ENCODE peak calls at places on chromosomes 3 and 15, in six cellular contexts. Y is GM12878, A is GM12891, R is K562, L is HepG2, K is H1. G is an unnamed sample.

GRCh38 chr15:35107122-35107521 is 22.0 kb upstream of the NANOGP8 start:
- DNase-seq in Y (no peak), A (no peak), R (no peak), L (no peak), K (no peak), G (no peak)

GRCh38 chr3:160449660-160450598 is at the start of gene TRIM59:
- DNase-seq in Y (peak; percentile 96), A (peak; percentile 99), R (peak; percentile 97), L (peak; percentile 63), K (peak; percentile 97), G (peak; percentile 98)

GRCh38 chr3:190339130-190339529 is 16.9 kb upstream of the CLDN1 start:
- DNase-seq in Y (peak; percentile 11), A (no peak), R (no peak), L (peak; percentile 37), K (no peak), G (no peak)

GRCh38 chr15:48644827-48645557 is 517 bp downstream of the FBN1 start:
- DNase-seq in Y (no peak), A (peak; percentile 57), R (no peak), L (no peak), K (no peak), G (peak; percentile 50)

GRCh38 chr3:156788846-156789245 is 37.3 kb upstream of the LEKR1 start:
- DNase-seq in Y (no peak), A (no peak), R (no peak), L (no peak), K (no peak), G (no peak)

GRCh38 chr3:73618461-73618860 is 6.3 kb downstream of the PDZRN3 start:
- DNase-seq in Y (no peak), A (no peak), R (no peak), L (no peak), K (no peak), G (no peak)

GRCh38 chr15:73806698-73807483 is 53.7 kb upstream of the INSYN1 start:
- DNase-seq in Y (no peak), A (no peak), R (no peak), L (peak; percentile 83), K (no peak), G (no peak)

GRCh38 chr3:71355037-71355436 is 228.5 kb downstream of the FOXP1 start:
- DNase-seq in Y (no peak), A (no peak), R (no peak), L (no peak), K (no peak), G (no peak)

GRCh38 chr3:108391917-108392585 is 95.7 kb downstream of the HHLA2 start:
- DNase-seq in Y (no peak), A (no peak), R (no peak), L (no peak), K (no peak), G (no peak)

GRCh38 chr3:177290633-177291032 is 93.4 kb upstream of the TBL1XR1 start:
- DNase-seq in Y (no peak), A (no peak), R (no peak), L (no peak), K (no peak), G (no peak)

GRCh38 chr15:48682949-48683651 is 37.6 kb upstream of the FBN1 start:
- DNase-seq in Y (no peak), A (no peak), R (no peak), L (peak; percentile 55), K (no peak), G (no peak)

GRCh38 chr15:40828447-40829036 is at the start of gene PPP1R14D:
- DNase-seq in Y (no peak), A (no peak), R (no peak), L (no peak), K (no peak), G (no peak)

GRCh38 chr3:37163262-37164020 is 10.9 kb downstream of the LRRFIP2 start:
- DNase-seq in Y (no peak), A (no peak), R (no peak), L (no peak), K (no peak), G (no peak)

GRCh38 chr15:55587321-55588069 is 650 bp downstream of the PYGO1 start:
- DNase-seq in Y (no peak), A (peak; percentile 43), R (no peak), L (peak; percentile 31), K (no peak), G (peak; percentile 31)

GRCh38 chr3:42184622-42185010 is 81.4 kb downstream of the CCK start:
- DNase-seq in Y (no peak), A (no peak), R (no peak), L (no peak), K (no peak), G (no peak)

GRCh38 chr3:62159693-62160092 is 213.7 kb downstream of the FEZF2 start:
- DNase-seq in Y (no peak), A (no peak), R (no peak), L (no peak), K (no peak), G (no peak)

GRCh38 chr15:42549052-42549491 is 434 bp downstream of the HAUS2 start:
- DNase-seq in Y (no peak), A (peak; percentile 16), R (no peak), L (peak; percentile 12), K (no peak), G (peak; percentile 23)

DNA sequence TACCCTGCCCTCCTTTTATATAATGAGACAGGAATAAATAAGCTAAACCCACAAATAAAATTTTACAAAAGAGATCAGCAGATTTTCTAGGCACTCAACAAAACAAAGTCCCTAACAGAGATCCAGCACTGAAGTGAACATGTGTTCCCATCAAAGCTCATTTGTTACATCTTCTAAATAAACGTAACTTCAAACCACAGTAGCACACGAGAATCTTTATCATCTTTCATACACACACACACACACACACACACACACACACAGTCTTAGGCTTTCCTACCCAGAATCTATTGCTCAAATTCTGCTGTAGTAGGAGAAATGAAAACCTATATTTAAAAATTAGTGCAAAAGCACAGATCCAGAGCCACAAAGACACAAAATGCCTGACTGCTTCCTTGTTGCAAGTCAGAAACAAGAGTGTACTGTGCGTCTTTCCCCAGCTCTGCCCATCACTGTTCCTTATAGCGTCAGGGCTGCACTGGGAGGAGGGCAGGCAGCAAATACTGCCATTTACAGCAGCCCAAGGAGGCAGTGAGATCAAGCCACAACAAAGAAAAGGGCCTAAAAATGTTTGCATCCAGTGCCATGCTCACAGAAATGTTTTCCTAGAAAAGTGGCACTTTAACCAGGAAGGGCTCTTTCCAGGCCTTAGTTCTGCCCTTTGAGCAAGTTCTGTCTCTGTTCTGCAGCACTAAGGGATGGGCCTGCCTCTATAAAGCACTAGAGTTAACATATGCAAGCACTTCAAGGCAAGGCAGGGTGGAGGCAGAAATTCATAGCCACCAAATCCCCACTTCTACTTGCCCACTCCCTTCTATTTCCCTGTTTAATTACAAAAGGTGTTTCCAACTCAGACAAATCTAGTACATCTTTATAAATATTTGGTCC is 6.0 kb downstream of the IP6K1 start:
- DNase-seq in Y (no peak), A (no peak), R (no peak), L (no peak), K (no peak), G (no peak)
- TF ChIP-seq TAF1 in Y (no peak), A (no peak), R (no peak), L (no peak), K (no peak), G (no peak)

DNA sequence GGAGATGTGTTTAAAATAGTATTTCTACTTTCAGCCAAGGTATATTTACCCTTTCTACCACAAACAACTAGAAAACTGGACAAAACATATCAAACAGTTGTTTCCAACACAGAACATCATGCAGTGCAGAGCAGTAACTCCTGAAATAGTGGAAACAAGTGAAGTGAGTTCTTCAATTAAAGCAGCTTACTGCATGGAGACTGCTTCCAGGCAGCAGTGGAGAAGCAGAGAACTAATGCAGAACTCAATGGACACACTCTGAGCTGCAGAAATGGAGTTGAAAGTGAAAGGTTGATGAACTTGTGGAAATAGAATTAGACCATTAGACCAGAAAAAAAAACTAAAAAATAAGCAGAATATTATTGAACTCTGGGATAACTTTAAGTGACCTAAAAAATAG is 478.9 kb downstream of the CNTN6 start:
- DNase-seq in Y (no peak), A (no peak), R (no peak), L (no peak), K (no peak), G (no peak)
- TF ChIP-seq POLR2AphosphoS5 in Y (no peak), A (no peak), R (no peak), L (no peak), K (no peak), G (no peak)

GRCh38 chr15:71274448-71274798 is 159.2 kb downstream of the THSD4 start:
- DNase-seq in Y (no peak), A (no peak), R (no peak), L (no peak), K (no peak), G (no peak)

GRCh38 chr15:71272932-71273331 is 157.7 kb downstream of the THSD4 start:
- DNase-seq in Y (no peak), A (no peak), R (no peak), L (no peak), K (no peak), G (no peak)

GRCh38 chr15:71275566-71276354 is 160.5 kb downstream of the THSD4 start:
- DNase-seq in Y (no peak), A (no peak), R (no peak), L (no peak), K (no peak), G (no peak)

GRCh38 chr15:71275098-71275497 is 159.8 kb downstream of the THSD4 start:
- DNase-seq in Y (no peak), A (no peak), R (no peak), L (no peak), K (no peak), G (no peak)

DNA sequence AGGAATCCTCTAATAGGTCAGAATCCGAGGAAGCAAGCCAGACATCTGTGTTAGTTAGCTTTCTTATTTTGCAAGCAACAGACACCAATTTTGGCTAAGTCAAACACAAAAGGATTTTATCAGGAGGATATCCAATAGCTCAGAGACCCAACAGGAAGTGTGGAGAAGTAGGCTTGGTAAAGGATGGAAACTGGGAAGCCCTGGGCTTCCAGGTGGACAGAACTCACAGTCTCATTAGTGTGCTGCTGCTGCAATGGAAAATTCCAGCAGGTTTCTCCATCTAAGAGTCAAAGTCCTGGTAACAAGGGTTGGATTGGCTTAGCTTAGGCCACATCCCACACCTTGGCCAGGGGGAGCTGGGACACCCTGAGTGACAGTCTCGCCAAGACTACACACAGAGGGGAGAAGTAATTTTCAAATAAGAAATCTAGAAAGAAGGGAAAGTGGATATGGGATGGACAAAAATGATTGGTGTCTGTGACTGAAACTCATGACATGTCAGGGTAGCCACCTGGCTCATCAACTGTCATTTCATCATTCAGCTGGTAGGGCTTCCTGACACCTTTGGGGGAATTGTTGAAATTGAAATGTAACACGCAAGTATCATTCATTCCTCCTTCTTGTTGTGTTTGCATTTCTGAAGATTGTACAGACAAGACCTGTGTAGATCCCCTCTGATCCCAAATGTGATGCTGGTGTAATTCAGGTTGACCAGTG is 158.6 kb downstream of the THSD4 start:
- DNase-seq in Y (no peak), A (no peak), R (no peak), L (no peak), K (no peak), G (no peak)
- TF ChIP-seq POLR2A in Y (no peak), A (no peak), R (no peak), L (no peak), K (no peak), G (no peak)

DNA sequence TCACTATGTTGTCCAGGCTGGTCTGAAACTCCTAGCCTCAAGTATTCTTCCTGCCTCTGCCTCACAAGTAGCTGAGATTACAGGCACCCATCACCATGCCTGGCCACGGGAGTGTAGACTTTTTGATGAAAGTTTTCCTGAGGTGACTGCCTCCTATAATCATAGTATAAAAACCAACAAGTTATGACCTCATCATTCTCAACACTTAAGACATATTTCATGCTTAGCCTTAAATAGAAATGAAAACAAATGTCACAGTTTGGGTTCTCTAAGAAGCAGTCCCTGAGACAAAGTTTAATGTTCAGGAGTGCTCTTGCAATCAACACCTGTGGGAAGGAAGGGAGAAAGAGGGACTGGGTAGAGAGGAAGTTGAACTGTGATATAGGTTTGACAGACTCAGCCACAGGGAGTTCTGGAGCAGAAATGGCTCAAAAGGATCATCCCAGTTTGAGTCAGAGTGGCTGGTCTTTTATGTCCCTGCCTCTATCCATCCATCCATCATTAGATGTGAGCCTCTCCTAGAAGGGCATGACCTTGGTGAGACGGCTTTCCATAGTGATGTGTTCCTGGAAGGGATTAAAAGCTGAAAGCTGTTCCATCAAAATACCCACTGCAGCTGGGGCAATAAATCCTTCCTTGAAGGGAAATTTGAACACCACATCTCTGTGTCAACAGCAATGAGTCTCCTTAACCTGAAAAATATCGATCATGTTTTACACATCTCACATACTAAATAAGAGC is 16.2 kb upstream of the ABHD5 start:
- DNase-seq in Y (no peak), A (no peak), R (no peak), L (no peak), K (no peak), G (no peak)
- TF ChIP-seq TAF1 in Y (no peak), A (no peak), R (no peak), L (no peak), K (no peak), G (no peak)